ENCODE peak calls at places on chromosomes 2 and 18, in eight cellular contexts. N is hepatocyte; P is brain microvascular endothelial cell; V is AG10803; C is transverse colon; L is HFF-Myc; M is CD8-positive, alpha-beta T cell; J is HFFc6. B is an unnamed sample.

GRCh38 chr2:168518555-168519066 is 62.5 kb downstream of the CERS6 start:
- DNase-seq in N (peak), C (no peak), P (peak), J (no peak), M (no peak), L (no peak), V (no peak), B (no peak)

GRCh38 chr18:57959278-57959677 is 84.7 kb upstream of the NEDD4L start:
- DNase-seq in L (no peak), P (peak), N (peak), J (peak), V (peak), C (peak), M (no peak), B (no peak)

GRCh38 chr2:224507789-224508188 is 77.4 kb downstream of the CUL3 start:
- DNase-seq in J (no peak), N (no peak), M (no peak), V (no peak), P (no peak), C (no peak), L (no peak), B (no peak)

GRCh38 chr2:239173301-239173700 is 227.5 kb downstream of the HDAC4 start:
- DNase-seq in J (no peak), L (no peak), C (no peak), P (no peak), M (no peak), N (no peak), V (no peak), B (no peak)

GRCh38 chr18:24894880-24895279 is 434.4 kb downstream of the HRH4 start:
- DNase-seq in C (no peak), N (no peak), M (no peak), V (no peak), J (no peak), P (no peak), L (no peak), B (no peak)

GRCh38 chr18:1018211-1018651 is 113.6 kb downstream of the ADCYAP1 start:
- DNase-seq in N (no peak), C (no peak), M (no peak), P (no peak), L (peak), J (no peak), V (peak), B (no peak)

GRCh38 chr18:48023334-48024008 is 93.0 kb upstream of the SMAD2 start:
- DNase-seq in M (no peak), P (peak), L (no peak), N (peak), V (peak), C (peak), J (peak), B (no peak)

GRCh38 chr18:54712758-54713157 is 115.5 kb upstream of the RAB27B start:
- DNase-seq in J (no peak), V (no peak), N (no peak), M (no peak), L (no peak), P (no peak), C (peak), B (no peak)

GRCh38 chr2:100643906-100644501 is 81.2 kb downstream of the PDCL3 start:
- DNase-seq in M (peak), N (no peak), P (no peak), L (no peak), V (no peak), J (no peak), C (no peak), B (no peak)

GRCh38 chr2:69767034-69767433 is 25.1 kb downstream of the ANXA4 start:
- DNase-seq in P (peak), J (peak), N (no peak), L (peak), C (no peak), V (peak), M (no peak), B (no peak)

GRCh38 chr2:237228226-237228625 is 142.5 kb downstream of the COPS8 start:
- DNase-seq in M (no peak), J (no peak), N (no peak), L (no peak), V (no peak), C (no peak), P (no peak), B (no peak)

GRCh38 chr2:46690825-46691224 is 211.5 kb downstream of the TMEM247 start:
- DNase-seq in P (peak), C (no peak), M (no peak), L (peak), N (no peak), J (peak), V (peak), B (no peak)

GRCh38 chr2:206164261-206164862 is 4.7 kb downstream of the EEF1B2 start:
- DNase-seq in L (peak), J (peak), N (peak), V (peak), P (peak), M (no peak), C (peak), B (no peak)

GRCh38 chr2:168848220-168848619 is 42.0 kb downstream of the SPC25 start:
- DNase-seq in L (no peak), M (no peak), V (no peak), C (no peak), J (no peak), P (no peak), N (no peak), B (no peak)

GRCh38 chr2:21043744-21044532 is at the start of gene APOB:
- DNase-seq in M (no peak), J (no peak), P (no peak), V (no peak), N (peak), L (no peak), C (peak), B (no peak)

GRCh38 chr18:79825913-79826312 is 28.2 kb downstream of the KCNG2 start:
- DNase-seq in L (no peak), P (no peak), J (no peak), V (no peak), C (no peak), N (no peak), M (no peak), B (no peak)

GRCh38 chr2:25293958-25294513 is 47.7 kb downstream of the DNMT3A start:
- DNase-seq in N (no peak), V (no peak), J (no peak), L (no peak), P (no peak), M (no peak), C (no peak), B (no peak)

GRCh38 chr2:119259296-119259860 is 35.7 kb downstream of the STEAP3 start:
- DNase-seq in N (no peak), C (no peak), V (peak), P (no peak), J (no peak), M (no peak), L (no peak), B (no peak)

GRCh38 chr18:67771271-67771670 is 254.8 kb upstream of the DSEL start:
- DNase-seq in V (peak), J (peak), C (no peak), L (no peak), P (peak), M (no peak), N (no peak), B (no peak)

GRCh38 chr18:24054130-24054529 is 39.6 kb downstream of the TTC39C start:
- DNase-seq in L (no peak), M (no peak), V (peak), J (no peak), C (no peak), P (no peak), N (no peak), B (no peak)

GRCh38 chr2:72173640-72174321 is 26.1 kb upstream of the CYP26B1 start:
- DNase-seq in C (no peak), M (no peak), L (no peak), N (no peak), V (peak), J (peak), P (peak), B (no peak)

GRCh38 chr2:148812306-148812705 is 62.7 kb upstream of the KIF5C start:
- DNase-seq in C (peak), M (no peak), J (peak), L (no peak), V (peak), N (no peak), P (peak), B (no peak)

GRCh38 chr2:73984922-73985317 is 210 bp downstream of the TET3 start:
- DNase-seq in C (peak), M (peak), P (no peak), J (no peak), L (no peak), N (peak), V (no peak), B (peak)

GRCh38 chr2:190023860-190024259 is 38.7 kb downstream of the MSTN start:
- DNase-seq in N (peak), L (peak), V (peak), M (no peak), P (peak), C (no peak), J (peak), B (no peak)

GRCh38 chr2:112031916-112032582 is 23.0 kb upstream of the TMEM87B start:
- DNase-seq in V (peak), L (no peak), J (no peak), P (no peak), M (no peak), N (no peak), C (no peak), B (no peak)

GRCh38 chr2:224442092-224442999 is 40.4 kb upstream of the FAM124B start:
- DNase-seq in L (no peak), M (no peak), J (peak), N (no peak), P (no peak), V (peak), C (peak), B (no peak)

GRCh38 chr18:37484893-37485834 is 80.4 kb downstream of the CELF4 start:
- DNase-seq in P (no peak), L (no peak), M (no peak), V (peak), J (no peak), C (peak), N (peak), B (no peak)

GRCh38 chr2:148253716-148254115 is 232.8 kb downstream of the MBD5 start:
- DNase-seq in L (no peak), C (no peak), N (no peak), J (no peak), V (no peak), M (no peak), P (no peak), B (no peak)

GRCh38 chr2:105789745-105790466 is 45.2 kb downstream of the NCK2 start:
- DNase-seq in C (peak), V (peak), N (no peak), P (peak), J (peak), M (no peak), L (no peak), B (peak)

DNA sequence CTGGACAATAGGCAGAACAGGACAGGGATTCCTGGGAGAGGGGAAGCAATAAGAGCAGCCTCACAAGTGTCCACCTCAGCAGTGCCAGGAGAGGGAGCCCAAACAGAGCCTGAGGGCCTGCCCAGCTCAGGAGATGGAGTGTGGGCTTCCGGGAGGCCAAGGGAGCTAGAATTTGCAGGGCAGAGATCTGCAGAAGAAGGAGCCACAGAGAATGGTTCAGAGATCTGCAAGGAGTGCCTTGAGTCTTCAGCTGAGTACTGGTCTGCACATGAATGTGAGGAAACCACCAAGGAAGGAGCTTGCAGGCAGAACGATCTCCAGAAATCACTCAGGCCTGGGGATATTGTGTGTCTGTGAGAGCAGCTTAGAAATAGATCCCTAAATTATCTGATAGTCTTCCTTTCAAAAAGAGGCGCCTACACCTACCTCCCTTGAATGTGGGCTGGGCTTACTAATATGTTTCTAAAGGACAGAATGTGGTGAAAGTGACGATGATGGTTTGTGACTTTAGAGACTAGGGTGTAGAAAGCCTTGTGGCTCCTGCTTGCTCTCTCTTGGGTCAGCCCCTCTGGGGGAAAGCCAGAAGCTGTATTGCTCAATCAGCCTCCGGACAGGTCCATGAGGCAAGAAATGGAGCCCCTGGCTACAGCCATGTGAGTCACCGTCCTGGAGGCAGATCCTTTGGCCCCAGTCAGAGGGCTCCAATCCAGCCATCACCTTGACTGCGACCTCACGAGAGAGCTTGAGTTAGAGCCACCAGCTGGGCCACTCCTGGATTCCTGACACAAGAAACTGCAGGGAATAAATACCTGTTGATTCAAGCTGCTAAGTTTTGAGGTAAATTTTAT is 7.6 kb upstream of the LPIN1 start:
- DNase-seq in N (peak), L (no peak), V (peak), C (peak), M (no peak), J (peak), P (peak), B (no peak)
- TF ChIP-seq CTCF in N (peak), L (peak), V (peak), C (peak), M (no peak), J (peak), P (peak), B (peak)

GRCh38 chr2:2751715-2752315 is 420.7 kb upstream of the MYT1L start:
- DNase-seq in V (no peak), L (no peak), C (no peak), J (no peak), N (no peak), P (no peak), M (no peak), B (no peak)
- TF ChIP-seq CTCF in V (no peak), L (no peak), C (no peak), J (no peak), N (no peak), P (no peak), M (no peak), B (no peak)

GRCh38 chr18:11309172-11309571 is 159.8 kb upstream of the PIEZO2 start:
- DNase-seq in V (peak), C (no peak), J (peak), L (no peak), N (no peak), P (no peak), M (no peak), B (no peak)
- TF ChIP-seq CTCF in V (peak), C (no peak), J (peak), L (peak), N (peak), P (peak), M (no peak), B (no peak)

GRCh38 chr2:107340955-107341354 is 455.0 kb upstream of the ST6GAL2 start:
- DNase-seq in V (no peak), J (no peak), P (no peak), L (no peak), C (no peak), M (no peak), N (no peak), B (no peak)
- TF ChIP-seq CTCF in V (no peak), J (no peak), P (no peak), L (no peak), C (no peak), M (no peak), N (no peak), B (no peak)

GRCh38 chr18:5469340-5469739 is 74.5 kb downstream of the EPB41L3 start:
- DNase-seq in J (no peak), C (no peak), P (no peak), N (no peak), M (no peak), L (no peak), V (no peak), B (no peak)
- TF ChIP-seq CTCF in J (no peak), C (no peak), P (no peak), N (no peak), M (no peak), L (no peak), V (no peak), B (no peak)

DNA sequence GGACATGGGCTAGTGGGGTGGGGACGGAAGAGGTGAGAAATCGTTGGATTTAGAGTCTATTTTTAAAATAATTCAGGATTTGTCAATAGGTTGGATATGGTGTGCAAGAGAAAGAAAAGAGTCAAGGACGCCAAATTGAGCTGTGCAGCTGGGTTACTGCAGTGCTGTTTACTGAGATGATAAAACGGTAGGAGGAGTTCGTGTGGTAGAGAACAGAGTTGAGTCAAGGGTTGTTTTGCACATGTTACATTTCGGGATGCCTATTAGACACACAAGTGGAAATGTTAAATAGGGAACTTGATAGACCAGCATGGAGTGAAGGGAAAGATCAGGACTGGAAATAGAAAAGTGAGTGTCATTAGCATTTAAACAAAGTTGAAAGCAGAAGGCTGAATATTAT is 30.5 kb downstream of the GPR75 start:
- DNase-seq in C (no peak), N (no peak), M (no peak), V (no peak), P (no peak), L (no peak), J (no peak), B (no peak)
- TF ChIP-seq CTCF in C (no peak), N (no peak), M (no peak), V (no peak), P (no peak), L (no peak), J (no peak), B (no peak)

DNA sequence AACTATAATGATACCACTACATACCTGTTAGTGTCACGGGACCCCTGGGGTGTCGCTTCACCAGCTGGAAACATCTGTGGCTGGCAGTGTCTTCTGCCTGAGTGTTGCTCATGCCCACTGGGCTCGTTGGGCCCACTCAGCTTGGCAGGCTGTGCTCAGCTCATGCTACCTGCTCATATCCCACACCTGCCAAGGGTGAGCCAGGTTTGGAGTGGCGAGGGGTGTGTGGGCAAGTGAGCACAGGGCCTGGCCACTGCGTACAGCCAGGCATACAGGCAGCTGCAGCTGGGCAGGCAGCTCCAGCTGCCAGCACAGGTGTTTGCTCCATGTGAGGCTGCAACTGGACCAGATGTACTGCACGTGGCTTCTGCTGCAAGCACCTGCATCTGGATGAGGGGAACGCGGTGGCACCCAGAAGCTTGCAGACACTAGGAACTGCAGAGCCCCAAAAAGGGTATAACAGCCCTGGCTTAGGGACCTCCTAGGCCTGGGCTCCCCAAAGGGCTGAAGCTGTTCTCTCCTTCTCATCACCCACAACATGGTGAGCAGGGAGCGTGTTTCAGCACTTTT is 70.1 kb downstream of the SUCLG1 start:
- DNase-seq in V (no peak), C (no peak), N (no peak), J (no peak), L (no peak), M (no peak), P (no peak), B (no peak)
- TF ChIP-seq CTCF in V (no peak), C (no peak), N (no peak), J (no peak), L (no peak), M (no peak), P (no peak), B (no peak)

DNA sequence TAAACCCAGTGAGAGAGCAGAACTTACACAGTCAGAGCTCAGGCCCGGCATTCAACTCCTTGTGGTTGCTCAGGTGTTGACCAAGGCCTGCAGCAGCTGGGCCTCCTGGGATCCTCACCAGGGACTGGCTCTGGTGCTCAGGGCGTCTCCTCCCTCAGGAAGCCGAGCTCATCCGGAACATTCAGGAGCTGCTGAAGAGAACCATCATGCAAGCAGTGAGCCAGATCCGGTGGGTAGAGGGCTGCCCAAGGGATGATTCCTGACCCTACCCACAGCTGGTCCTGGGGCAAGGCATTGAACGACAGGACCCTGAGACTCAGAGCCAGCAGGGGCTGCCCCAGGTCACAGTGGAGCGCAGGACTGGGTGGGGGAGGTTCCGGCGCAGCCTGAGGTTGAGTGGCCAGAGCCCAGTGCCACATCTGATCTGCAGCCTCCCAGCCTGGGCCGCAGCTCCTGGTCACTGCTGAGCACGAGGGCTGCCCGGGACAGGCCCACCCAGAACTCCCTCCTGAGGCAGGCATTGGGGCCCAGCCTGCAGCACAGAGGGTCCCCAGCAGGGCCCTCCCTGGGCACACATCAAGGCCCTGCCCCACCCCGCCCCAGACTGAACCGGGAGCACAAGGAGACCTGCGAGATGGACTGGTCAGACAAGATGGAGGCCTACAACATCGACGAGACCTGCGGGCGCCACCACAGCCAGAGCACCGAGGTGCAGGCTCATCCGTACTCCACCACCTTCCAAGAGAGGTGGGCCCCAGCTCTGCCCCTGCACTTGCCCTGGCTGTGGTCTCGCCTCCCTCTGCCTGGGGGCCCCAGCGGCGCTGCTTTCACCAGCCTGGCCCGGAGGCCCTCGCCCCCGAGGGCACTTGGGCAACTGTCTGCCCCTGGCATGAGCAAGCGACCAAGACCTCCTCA is 2.4 kb downstream of the TEKT4 start:
- DNase-seq in C (no peak), N (no peak), J (no peak), P (no peak), V (no peak), L (no peak), M (no peak), B (no peak)
- TF ChIP-seq CTCF in C (no peak), N (no peak), J (no peak), P (no peak), V (no peak), L (no peak), M (no peak), B (no peak)

B was measured in natural killer cell.